ENCODE peak calls at places on chromosomes 5 and 9, in six cellular contexts. H is globus pallidus, S is T1000, N is fibroblast of the aortic adventitia, K is right cardiac atrium, X is GM23248. U is an unnamed sample.

GRCh38 chr5:111582962-111583669 is 70.8 kb upstream of the STARD4 start:
- DNase-seq in H (no peak), S (no peak), N (peak), K (no peak), X (peak), U (no peak)

GRCh38 chr5:73135429-73136276 is 15.3 kb downstream of the TMEM171 start:
- DNase-seq in H (no peak), S (no peak), N (peak), K (no peak), X (peak), U (no peak)

GRCh38 chr5:10576121-10576789 is 12.4 kb downstream of the ANKRD33B start:
- DNase-seq in H (no peak), S (no peak), N (no peak), K (no peak), X (no peak), U (no peak)

GRCh38 chr9:116860509-116861120 is 173.5 kb downstream of the TRIM32 start:
- DNase-seq in H (peak), S (peak), N (peak), K (peak), X (peak), U (peak)

GRCh38 chr5:114360816-114361723 is 800 bp upstream of the KCNN2 start:
- DNase-seq in H (peak), S (no peak), N (no peak), K (peak), X (no peak), U (peak)

GRCh38 chr9:100595391-100596199 is 17.7 kb downstream of the CAVIN4 start:
- DNase-seq in H (peak), S (no peak), N (peak), K (no peak), X (peak), U (no peak)

GRCh38 chr9:121857941-121858340 is 206.5 kb downstream of the DAB2IP start:
- DNase-seq in H (no peak), S (no peak), N (no peak), K (no peak), X (no peak), U (no peak)

GRCh38 chr9:91577540-91577939 is 153.9 kb upstream of the NFIL3 start:
- DNase-seq in H (no peak), S (no peak), N (no peak), K (no peak), X (no peak), U (no peak)

GRCh38 chr9:127426756-127427155 is 2.6 kb downstream of the ZNF79 start:
- DNase-seq in H (no peak), S (no peak), N (no peak), K (no peak), X (no peak), U (no peak)

GRCh38 chr9:89391585-89391984 is 73.3 kb downstream of the SECISBP2 start:
- DNase-seq in H (no peak), S (no peak), N (no peak), K (no peak), X (no peak), U (no peak)

GRCh38 chr5:89707891-89708290 is 701.7 kb downstream of the CETN3 start:
- DNase-seq in H (peak), S (no peak), N (no peak), K (no peak), X (no peak), U (no peak)

GRCh38 chr9:136658849-136659535 is 3.7 kb upstream of the EGFL7 start:
- DNase-seq in H (no peak), S (no peak), N (no peak), K (no peak), X (no peak), U (peak)

GRCh38 chr5:87081511-87082372 is 185.9 kb upstream of the RASA1 start:
- DNase-seq in H (peak), S (no peak), N (no peak), K (no peak), X (no peak), U (no peak)

GRCh38 chr5:52948418-52949076 is 40.6 kb upstream of the ITGA2 start:
- DNase-seq in H (peak), S (peak), N (peak), K (peak), X (peak), U (peak)

GRCh38 chr5:131684051-131684450 is 49.0 kb upstream of the RAPGEF6 start:
- DNase-seq in H (no peak), S (no peak), N (no peak), K (no peak), X (peak), U (no peak)

GRCh38 chr5:131382407-131383395 is 118.8 kb downstream of the CDC42SE2 start:
- DNase-seq in H (peak), S (no peak), N (peak), K (no peak), X (peak), U (no peak)

GRCh38 chr5:168747987-168748777 is 169.0 kb upstream of the PANK3 start:
- DNase-seq in H (peak), S (no peak), N (no peak), K (peak), X (peak), U (peak)